ENCODE peak calls at places on chromosomes 6 and 20, in nine cellular contexts. S, Q, W, T, C, V, U, R and E are unnamed samples.

GRCh38 chr6:128276311-128276710 is 244.1 kb downstream of the PTPRK start:
- DNase-seq in Q (no peak), U (no peak), S (no peak), T (no peak), R (no peak), V (no peak), C (no peak), W (no peak), E (no peak)

GRCh38 chr6:16331328-16332174 is 93.2 kb downstream of the GMPR start:
- DNase-seq in V (peak; percentile 88), T (peak; percentile 69), U (peak; percentile 79), C (no peak), S (peak; percentile 60), R (peak; percentile 62), W (peak; percentile 92), Q (peak; percentile 49), E (peak; percentile 72)

GRCh38 chr20:45589725-45590124 is 10.6 kb upstream of the WFDC8 start:
- DNase-seq in C (no peak), U (no peak), W (peak; percentile 44), R (no peak), S (no peak), Q (no peak), T (no peak), V (no peak), E (no peak)

GRCh38 chr6:125358898-125359297 is 57.1 kb upstream of the HDDC2 start:
- DNase-seq in S (no peak), C (no peak), Q (no peak), T (no peak), R (no peak), V (no peak), U (no peak), W (no peak), E (no peak)

GRCh38 chr6:13098808-13099570 is 229.3 kb downstream of the TBC1D7 start:
- DNase-seq in V (peak; percentile 29), R (no peak), S (no peak), C (no peak), W (no peak), U (no peak), Q (no peak), T (no peak), E (no peak)

GRCh38 chr6:76000629-76001028 is 71.8 kb downstream of the IMPG1 start:
- DNase-seq in V (no peak), U (no peak), W (no peak), Q (no peak), C (no peak), T (no peak), R (no peak), S (no peak), E (no peak)

GRCh38 chr6:148193063-148193680 is 149.5 kb upstream of the SASH1 start:
- DNase-seq in Q (no peak), T (peak; percentile 71), S (no peak), V (no peak), R (peak; percentile 82), W (no peak), C (no peak), U (no peak), E (no peak)

GRCh38 chr20:1331101-1331500 is 2.2 kb upstream of the SDCBP2 start:
- DNase-seq in T (no peak), S (no peak), U (no peak), W (no peak), C (no peak), V (no peak), R (no peak), Q (no peak), E (no peak)

GRCh38 chr6:167154291-167154690 is 3.5 kb downstream of the GPR31 start:
- DNase-seq in Q (no peak), U (no peak), T (no peak), V (no peak), W (no peak), S (no peak), C (no peak), R (no peak), E (no peak)

GRCh38 chr6:158799051-158799792 is 19.9 kb downstream of the EZR start:
- DNase-seq in S (no peak), W (no peak), V (peak; percentile 54), Q (no peak), R (peak; percentile 72), U (peak; percentile 71), C (no peak), T (no peak), E (peak; percentile 27)

GRCh38 chr6:157559201-157559756 is 178.3 kb downstream of the ZDHHC14 start:
- DNase-seq in U (peak; percentile 64), C (no peak), V (no peak), W (no peak), S (no peak), T (no peak), R (no peak), Q (no peak), E (no peak)

GRCh38 chr6:163293286-163293685 is 121.2 kb upstream of the QKI start:
- DNase-seq in U (no peak), T (no peak), C (no peak), S (no peak), V (no peak), R (no peak), Q (no peak), W (no peak), E (no peak)

GRCh38 chr20:57612436-57612835 is 7.8 kb downstream of the ZBP1 start:
- DNase-seq in T (no peak), C (no peak), V (no peak), U (no peak), W (no peak), S (no peak), R (no peak), Q (peak; percentile 5), E (no peak)

GRCh38 chr6:144898052-144898689 is 613.0 kb downstream of the UTRN start:
- DNase-seq in R (no peak), V (no peak), S (no peak), T (peak; percentile 21), Q (no peak), C (peak; percentile 39), W (no peak), U (no peak), E (peak; percentile 42)

GRCh38 chr6:138007014-138007472 is 100.2 kb downstream of the PERP start:
- DNase-seq in T (no peak), R (peak; percentile 41), V (peak; percentile 33), Q (no peak), C (no peak), U (peak; percentile 41), W (peak; percentile 78), S (peak; percentile 31), E (peak; percentile 17)

GRCh38 chr6:83613378-83613777 is 95.5 kb downstream of the SNAP91 start:
- DNase-seq in W (no peak), C (no peak), S (no peak), Q (no peak), R (no peak), V (no peak), U (no peak), T (no peak), E (no peak)

GRCh38 chr20:37511605-37512275 is 9.3 kb upstream of the NNAT start:
- DNase-seq in S (no peak), U (no peak), R (no peak), Q (no peak), V (no peak), T (no peak), W (no peak), C (no peak), E (peak; percentile 50)

GRCh38 chr6:15254074-15254975 is 8.5 kb downstream of the JARID2 start:
- DNase-seq in W (peak; percentile 85), V (peak; percentile 93), R (no peak), C (no peak), Q (no peak), S (no peak), T (no peak), U (no peak), E (peak; percentile 60)

GRCh38 chr6:31815025-31815838 is at the start of the genes HSPA1A and HSPA1L:
- DNase-seq in W (peak; percentile 99), R (peak; percentile 95), Q (peak; percentile 82), T (no peak), C (peak; percentile 80), V (no peak), S (no peak), U (peak; percentile 98), E (peak; percentile 97)

GRCh38 chr6:55913213-55914195 is 38.1 kb upstream of the BMP5 start:
- DNase-seq in S (no peak), V (peak; percentile 1), Q (no peak), T (no peak), U (no peak), R (no peak), C (no peak), W (peak; percentile 32), E (no peak)

GRCh38 chr6:159790947-159791598 is 806 bp downstream of the MRPL18 start:
- DNase-seq in U (peak; percentile 64), R (peak; percentile 42), C (no peak), V (peak; percentile 42), T (no peak), Q (no peak), S (no peak), W (peak; percentile 28), E (peak; percentile 1)

GRCh38 chr6:144528605-144529425 is 243.7 kb downstream of the UTRN start:
- DNase-seq in T (no peak), V (no peak), Q (no peak), R (no peak), U (peak; percentile 33), C (no peak), W (peak; percentile 77), S (no peak), E (peak; percentile 73)

GRCh38 chr6:25959890-25960531 is 2.6 kb upstream of the TRIM38 start:
- DNase-seq in U (no peak), T (no peak), C (no peak), W (no peak), S (no peak), R (no peak), Q (no peak), V (no peak), E (peak; percentile 43)

GRCh38 chr20:63775096-63775978 is 35.8 kb downstream of the SLC2A4RG start:
- DNase-seq in T (no peak), W (peak; percentile 85), R (peak; percentile 25), V (peak; percentile 53), C (no peak), Q (peak; percentile 86), U (peak; percentile 62), S (no peak), E (peak; percentile 20)

GRCh38 chr6:89330910-89331309 is 15.8 kb upstream of the GABRR2 start:
- DNase-seq in S (no peak), U (no peak), T (no peak), Q (no peak), C (no peak), W (no peak), R (no peak), V (no peak), E (no peak)

GRCh38 chr6:111663692-111664564 is 58.2 kb upstream of the TRAF3IP2 start:
- DNase-seq in T (no peak), R (no peak), W (peak; percentile 96), S (no peak), V (no peak), C (no peak), U (no peak), Q (peak; percentile 33), E (no peak)